ENCODE peak calls at places on chromosomes 3 and 15, in four cellular contexts. R is HFFc6, X is hypothalamus, J is NCI-H524 treated with DMSO at 0.1 percent for 48 hours. G is an unnamed sample.

GRCh38 chr15:67803299-67803698 is 22.0 kb upstream of the SKOR1 start:
- DNase-seq in R (no peak), X (no peak), J (no peak), G (no peak)

GRCh38 chr15:35737521-35737920 is 191.6 kb upstream of the DPH6 start:
- DNase-seq in R (peak), X (no peak), J (no peak), G (no peak)

GRCh38 chr3:143241556-143241955 is 122.0 kb downstream of the CHST2 start:
- DNase-seq in R (no peak), X (no peak), J (no peak), G (no peak)

GRCh38 chr3:112333002-112333385 is at the start of gene CD200:
- DNase-seq in R (no peak), X (peak), J (peak), G (peak)

GRCh38 chr3:71131385-71131871 is 452.1 kb downstream of the FOXP1 start:
- DNase-seq in R (no peak), X (no peak), J (no peak), G (no peak)

GRCh38 chr3:16601539-16602005 is 3.7 kb downstream of the DAZL start:
- DNase-seq in R (no peak), X (no peak), J (no peak), G (no peak)

GRCh38 chr3:171704002-171704401 is 106.3 kb downstream of the PLD1 start:
- DNase-seq in R (peak), X (no peak), J (no peak), G (no peak)

GRCh38 chr3:183369117-183369516 is 59.3 kb downstream of the MCF2L2 start:
- DNase-seq in R (no peak), X (no peak), J (no peak), G (no peak)

GRCh38 chr3:29914861-29915524 is 634.1 kb downstream of the RBMS3 start:
- DNase-seq in R (peak), X (no peak), J (no peak), G (no peak)

GRCh38 chr15:60551781-60552161 is 72.8 kb upstream of the ICE2 start:
- DNase-seq in R (no peak), X (no peak), J (no peak), G (no peak)

GRCh38 chr15:27638950-27639349 is 460.2 kb downstream of the OCA2 start:
- DNase-seq in R (no peak), X (no peak), J (no peak), G (no peak)

GRCh38 chr15:95559875-95560394 is 770.6 kb upstream of the NR2F2 start:
- DNase-seq in R (peak), X (no peak), J (no peak), G (no peak)

GRCh38 chr15:60421544-60421943 is 23.8 kb upstream of the ANXA2 start:
- DNase-seq in R (peak), X (no peak), J (no peak), G (no peak)

G was measured in NCI-H2171.